ENCODE peak calls at places on chromosomes 4 and X, in five cellular contexts. One of them, this sample, is unnamed.

GRCh38 chr4:140003851-140004579 is 150.0 kb downstream of the MAML3 start:
- DNase-seq in SK-N-SH: peak
- DNase-seq in A549: no peak
- DNase-seq in HCT116: no peak
- DNase-seq in K562: no peak
- DNase-seq in this sample: no peak

GRCh38 chrX:115949900-115950822 is 220.4 kb upstream of the AGTR2 start:
- DNase-seq in SK-N-SH: peak
- DNase-seq in A549: no peak
- DNase-seq in HCT116: no peak
- DNase-seq in K562: no peak
- DNase-seq in this sample: no peak

GRCh38 chr4:1154523-1155182 is 17.7 kb downstream of the SPON2 start:
- DNase-seq in SK-N-SH: no peak
- DNase-seq in A549: no peak
- DNase-seq in HCT116: no peak
- DNase-seq in K562: no peak
- DNase-seq in this sample: no peak

GRCh38 chr4:24856586-24856985 is 56.3 kb downstream of the CCDC149 start:
- DNase-seq in SK-N-SH: peak
- DNase-seq in A549: no peak
- DNase-seq in HCT116: no peak
- DNase-seq in K562: no peak
- DNase-seq in this sample: no peak

GRCh38 chr4:33111106-33111505 is 2390.9 kb downstream of the PCDH7 start:
- DNase-seq in SK-N-SH: no peak
- DNase-seq in A549: no peak
- DNase-seq in HCT116: no peak
- DNase-seq in K562: no peak
- DNase-seq in this sample: no peak

GRCh38 chrX:86148594-86148993 is 343 bp downstream of the DACH2 start:
- DNase-seq in SK-N-SH: no peak
- DNase-seq in A549: no peak
- DNase-seq in HCT116: no peak
- DNase-seq in K562: no peak
- DNase-seq in this sample: no peak

GRCh38 chr4:90081432-90082195 is 45.6 kb upstream of the CCSER1 start:
- DNase-seq in SK-N-SH: no peak
- DNase-seq in A549: no peak
- DNase-seq in HCT116: no peak
- DNase-seq in K562: no peak
- DNase-seq in this sample: no peak

GRCh38 chrX:56812515-56813105 is 83.6 kb downstream of the NBDY start:
- DNase-seq in SK-N-SH: no peak
- DNase-seq in A549: no peak
- DNase-seq in HCT116: no peak
- DNase-seq in K562: peak
- DNase-seq in this sample: peak

GRCh38 chr4:58587856-58588255 is 1477.7 kb upstream of the IGFBP7 start:
- DNase-seq in SK-N-SH: no peak
- DNase-seq in A549: no peak
- DNase-seq in HCT116: no peak
- DNase-seq in K562: no peak
- DNase-seq in this sample: no peak

GRCh38 chr4:159697322-159698283 is 594.7 kb downstream of the RAPGEF2 start:
- DNase-seq in SK-N-SH: no peak
- DNase-seq in A549: no peak
- DNase-seq in HCT116: no peak
- DNase-seq in K562: no peak
- DNase-seq in this sample: no peak

GRCh38 chr4:36242629-36243354 is 1.5 kb downstream of the ARAP2 start:
- DNase-seq in SK-N-SH: no peak
- DNase-seq in A549: no peak
- DNase-seq in HCT116: no peak
- DNase-seq in K562: no peak
- DNase-seq in this sample: no peak

DNA sequence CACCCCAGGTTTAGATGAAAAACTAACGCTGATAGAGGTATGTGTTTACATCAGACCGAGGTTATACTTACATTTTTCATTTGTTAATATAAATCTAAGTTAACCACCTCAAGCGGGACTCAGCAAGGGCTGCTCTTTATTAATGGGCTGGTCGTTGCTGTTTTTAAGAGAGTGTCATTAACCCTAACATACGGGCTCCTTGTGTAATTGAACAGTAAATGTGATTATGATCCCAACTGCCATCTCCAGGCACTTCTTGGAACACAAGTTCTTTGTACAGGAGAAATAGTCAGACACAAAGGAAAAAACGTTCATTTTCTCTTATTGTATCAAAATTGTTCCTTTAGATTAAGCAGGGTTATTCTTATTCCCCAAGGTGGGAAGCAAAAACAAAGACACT is 95.7 kb downstream of the RASL11B start:
- DNase-seq in SK-N-SH: no peak
- DNase-seq in A549: no peak
- DNase-seq in HCT116: no peak
- DNase-seq in K562: no peak
- DNase-seq in this sample: no peak
- TF ChIP-seq MAX in SK-N-SH: no peak
- TF ChIP-seq MAX in A549: no peak
- TF ChIP-seq MAX in HCT116: no peak
- TF ChIP-seq MAX in K562: no peak
- TF ChIP-seq MAX in this sample: no peak

DNA sequence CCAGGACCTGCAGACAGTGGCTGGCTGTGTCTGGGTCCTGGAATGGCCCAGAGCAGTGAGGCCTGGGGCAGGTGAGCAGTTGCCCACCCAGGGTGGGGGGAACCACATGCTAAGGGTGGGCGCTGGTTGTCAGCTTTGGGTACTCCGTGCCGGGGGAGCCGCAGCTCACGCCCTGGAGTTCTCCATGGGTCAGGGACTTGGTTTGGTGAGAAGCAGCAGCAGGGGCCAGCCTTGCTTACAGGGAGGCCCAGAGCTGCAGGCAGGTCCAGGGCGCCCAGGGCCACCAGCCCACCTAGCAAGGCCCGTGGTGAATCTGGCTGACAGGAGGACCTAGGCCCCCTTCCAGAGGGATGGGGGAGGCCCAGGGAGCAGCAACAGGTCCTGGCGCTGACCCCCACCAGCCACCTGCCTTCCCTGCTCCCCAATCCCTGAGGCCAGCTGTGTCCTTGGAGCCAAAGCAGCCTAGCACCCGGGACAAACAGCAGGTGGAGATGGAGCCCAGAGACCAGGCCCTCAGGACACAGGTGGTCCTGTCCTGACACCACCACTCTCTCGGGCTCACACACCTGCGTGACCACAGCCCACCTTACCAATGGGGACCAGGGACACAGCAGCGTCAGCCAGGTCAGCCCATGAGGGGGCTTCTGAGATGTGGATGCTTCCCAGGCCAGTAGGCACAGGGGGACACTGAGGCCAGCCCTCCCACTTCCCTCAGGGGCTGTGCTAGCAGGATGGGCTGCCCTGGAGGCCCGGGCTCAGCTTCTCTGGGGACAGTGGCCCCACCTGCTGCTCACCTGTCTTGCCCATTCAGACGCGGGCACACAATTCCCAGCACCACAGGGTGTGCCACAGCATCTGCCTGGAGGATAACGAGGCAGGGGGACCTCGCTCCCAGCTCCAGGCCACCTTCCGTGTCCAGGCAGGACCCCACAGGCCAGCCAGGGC is 3.5 kb downstream of the MXD4 start:
- DNase-seq in SK-N-SH: peak
- DNase-seq in A549: no peak
- DNase-seq in HCT116: no peak
- DNase-seq in K562: no peak
- DNase-seq in this sample: no peak
- H3K4me3 ChIP-seq in SK-N-SH: no peak
- H3K4me3 ChIP-seq in A549: no peak
- H3K4me3 ChIP-seq in HCT116: no peak
- H3K4me3 ChIP-seq in K562: no peak
- H3K4me3 ChIP-seq in this sample: no peak

DNA sequence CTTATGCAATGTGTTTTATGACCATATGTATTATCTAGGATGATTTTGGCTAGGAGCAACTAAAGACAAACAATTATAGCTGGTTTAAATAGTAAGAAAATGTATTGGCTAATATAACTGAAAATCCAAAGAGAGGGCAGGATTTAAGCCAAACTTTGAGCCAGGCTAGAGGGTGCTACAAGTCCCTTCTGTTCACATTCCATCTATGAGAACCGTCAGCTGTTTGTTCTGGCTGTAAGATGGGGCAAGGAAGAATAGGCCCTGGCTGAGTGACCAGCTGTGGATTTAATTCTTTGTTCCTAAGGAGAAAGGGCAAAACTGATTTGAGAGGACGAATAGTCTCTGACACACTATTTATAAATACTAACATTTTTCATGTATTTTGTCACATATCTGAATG is 79.2 kb upstream of the UGT8 start:
- DNase-seq in SK-N-SH: no peak
- DNase-seq in A549: no peak
- DNase-seq in HCT116: no peak
- DNase-seq in K562: no peak
- DNase-seq in this sample: no peak
- TF ChIP-seq MAX in SK-N-SH: no peak
- TF ChIP-seq MAX in A549: no peak
- TF ChIP-seq MAX in HCT116: no peak
- TF ChIP-seq MAX in K562: no peak
- TF ChIP-seq MAX in this sample: no peak

GRCh38 chr4:181877329-181877848 is 365.8 kb upstream of the TENM3 start:
- DNase-seq in SK-N-SH: no peak
- DNase-seq in A549: no peak
- DNase-seq in HCT116: no peak
- DNase-seq in K562: no peak
- DNase-seq in this sample: no peak
- H3K4me3 ChIP-seq in SK-N-SH: no peak
- H3K4me3 ChIP-seq in A549: no peak
- H3K4me3 ChIP-seq in HCT116: no peak
- H3K4me3 ChIP-seq in K562: no peak
- H3K4me3 ChIP-seq in this sample: no peak

GRCh38 chr4:3707423-3708102 is 58.6 kb upstream of the ADRA2C start:
- DNase-seq in SK-N-SH: peak
- DNase-seq in A549: no peak
- DNase-seq in HCT116: no peak
- DNase-seq in K562: no peak
- DNase-seq in this sample: no peak
- TF ChIP-seq MAX in SK-N-SH: no peak
- TF ChIP-seq MAX in A549: no peak
- TF ChIP-seq MAX in HCT116: no peak
- TF ChIP-seq MAX in K562: no peak
- TF ChIP-seq MAX in this sample: no peak